ENCODE peak calls at places on chromosomes 11 and 22, in four cellular contexts. Y, G, P and K are unnamed samples.
A peak's percentile ranks its signal among the peaks of the same experiment; 100 is the strongest.

GRCh38 chr11:133835258-133836075 is 9.8 kb downstream of the SPATA19 start:
- DNase-seq in Y (no peak), G (peak; percentile 66), P (no peak), K (peak; percentile 43)

GRCh38 chr11:1628506-1629325 is 859 bp upstream of the KRTAP5-5 start:
- DNase-seq in Y (peak; percentile 32), G (peak; percentile 59), P (peak; percentile 53), K (peak; percentile 34)

GRCh38 chr11:36345535-36346141 is 49.5 kb downstream of the PRR5L start:
- DNase-seq in Y (no peak), G (no peak), P (no peak), K (no peak)

GRCh38 chr11:69114811-69115523 is 40.8 kb upstream of the SMIM38 start:
- DNase-seq in Y (no peak), G (no peak), P (no peak), K (no peak)

GRCh38 chr11:27213232-27213660 is 149.8 kb downstream of the CCDC34 start:
- DNase-seq in Y (no peak), G (peak; percentile 94), P (no peak), K (peak; percentile 48)

GRCh38 chr11:113876074-113876797 is 864 bp upstream of the USP28 start:
- DNase-seq in Y (no peak), G (no peak), P (no peak), K (no peak)

GRCh38 chr11:43962383-43962969 is 20.0 kb downstream of the C11orf96 start:
- DNase-seq in Y (no peak), G (peak; percentile 47), P (no peak), K (no peak)

GRCh38 chr22:30968015-30968923 is at the start of gene MORC2:
- DNase-seq in Y (no peak), G (no peak), P (no peak), K (no peak)

GRCh38 chr22:42324991-42325710 is 54.7 kb upstream of the TCF20 start:
- DNase-seq in Y (no peak), G (no peak), P (no peak), K (no peak)

GRCh38 chr11:22244986-22245592 is 52.2 kb downstream of the ANO5 start:
- DNase-seq in Y (peak; percentile 0), G (peak; percentile 70), P (no peak), K (peak; percentile 36)

GRCh38 chr11:113241190-113242051 is 73.0 kb upstream of the TTC12 start:
- DNase-seq in Y (no peak), G (peak; percentile 31), P (no peak), K (no peak)

GRCh38 chr11:36108812-36109498 is 165.1 kb downstream of the LDLRAD3 start:
- DNase-seq in Y (no peak), G (no peak), P (no peak), K (no peak)

GRCh38 chr11:130295657-130296056 is 19.1 kb downstream of the ZBTB44 start:
- DNase-seq in Y (no peak), G (no peak), P (no peak), K (no peak)

GRCh38 chr22:19705181-19705934 is 8.9 kb upstream of the SEPTIN5 start:
- DNase-seq in Y (no peak), G (no peak), P (no peak), K (no peak)

GRCh38 chr11:69035959-69036340 is 12.8 kb upstream of the TPCN2 start:
- DNase-seq in Y (no peak), G (no peak), P (no peak), K (no peak)

GRCh38 chr11:73348838-73349237 is 27.4 kb upstream of the RELT start:
- DNase-seq in Y (no peak), G (no peak), P (no peak), K (no peak)

GRCh38 chr22:42007922-42008321 is 9.3 kb downstream of the WBP2NL start:
- DNase-seq in Y (no peak), G (no peak), P (no peak), K (no peak)

GRCh38 chr22:37138879-37139561 is 10.7 kb downstream of the IL2RB start:
- DNase-seq in Y (no peak), G (no peak), P (no peak), K (no peak)

GRCh38 chr11:3807856-3808845 is at the start of gene PGAP2:
- DNase-seq in Y (peak; percentile 47), G (peak; percentile 80), P (peak; percentile 40), K (peak; percentile 57)

GRCh38 chr22:50576070-50576469 is 2.2 kb downstream of the CPT1B start:
- DNase-seq in Y (no peak), G (peak; percentile 47), P (no peak), K (peak; percentile 68)

GRCh38 chr22:27438271-27438980 is 363.1 kb downstream of the MN1 start:
- DNase-seq in Y (no peak), G (peak; percentile 57), P (no peak), K (no peak)

GRCh38 chr11:6418199-6418957 is 516 bp downstream of the APBB1 start:
- DNase-seq in Y (no peak), G (peak; percentile 46), P (no peak), K (peak; percentile 20)

GRCh38 chr11:122888162-122888561 is 5.6 kb downstream of the JHY start:
- DNase-seq in Y (no peak), G (no peak), P (no peak), K (no peak)

GRCh38 chr11:128328955-128329551 is 258.3 kb downstream of the ETS1 start:
- DNase-seq in Y (no peak), G (no peak), P (no peak), K (peak; percentile 93)

GRCh38 chr11:134756811-134757540 is 344.9 kb upstream of the B3GAT1 start:
- DNase-seq in Y (no peak), G (no peak), P (no peak), K (no peak)

GRCh38 chr11:1341928-1342524 is 32.6 kb upstream of the TOLLIP start:
- DNase-seq in Y (no peak), G (peak; percentile 65), P (no peak), K (no peak)

GRCh38 chr11:124327775-124328174 is 7.8 kb upstream of the OR8D2 start:
- DNase-seq in Y (no peak), G (no peak), P (no peak), K (no peak)